ENCODE peak calls at places on chromosomes 2 and 18, in six cellular contexts. X is A549, S is HepG2, G is transverse colon, H is tibial nerve, Z is ovary. O is an unnamed sample.

GRCh38 chr18:36593001-36593400 is 235.8 kb downstream of the TPGS2 start:
- DNase-seq in H (no peak), X (no peak), S (no peak), Z (no peak), G (no peak), O (no peak)

GRCh38 chr2:214103199-214104001 is 307.5 kb upstream of the VWC2L start:
- DNase-seq in G (peak; percentile 18), X (no peak), S (no peak), Z (no peak), H (no peak), O (no peak)

GRCh38 chr18:55650363-55650870 is 62.4 kb upstream of the TCF4 start:
- DNase-seq in Z (no peak), S (no peak), G (no peak), H (no peak), X (no peak), O (no peak)

GRCh38 chr2:58974881-58975280 is 733.8 kb upstream of the FANCL start:
- DNase-seq in H (no peak), G (no peak), Z (no peak), S (no peak), X (no peak), O (no peak)

GRCh38 chr2:30782124-30782523 is 25.1 kb downstream of the CAPN13 start:
- DNase-seq in S (no peak), Z (no peak), G (peak; percentile 49), X (no peak), H (no peak), O (no peak)

GRCh38 chr2:240462073-240462703 is 26.7 kb downstream of the GPC1 start:
- DNase-seq in X (no peak), Z (peak; percentile 24), S (no peak), G (peak; percentile 6), H (no peak), O (no peak)

GRCh38 chr2:180012523-180012922 is 5.4 kb upstream of the CWC22 start:
- DNase-seq in Z (no peak), X (peak; percentile 16), G (no peak), H (no peak), S (peak; percentile 23), O (no peak)

GRCh38 chr18:59276047-59276446 is 2.8 kb upstream of the RAX start:
- DNase-seq in S (no peak), X (no peak), G (no peak), H (no peak), Z (no peak), O (no peak)

GRCh38 chr18:44803019-44803650 is 122.4 kb downstream of the SETBP1 start:
- DNase-seq in Z (no peak), G (peak; percentile 86), X (no peak), H (peak; percentile 67), S (peak; percentile 15), O (no peak)
- TF ChIP-seq EP300 in Z (peak; percentile 76), G (peak; percentile 97), X (no peak), H (peak; percentile 90), S (no peak), O (peak; percentile 87)

GRCh38 chr2:160227252-160227651 is 27.2 kb upstream of the ITGB6 start:
- DNase-seq in H (no peak), Z (no peak), S (no peak), X (peak; percentile 80), G (peak; percentile 14), O (no peak)
- TF ChIP-seq POLR2A in H (no peak), Z (no peak), S (no peak), X (no peak), G (no peak), O (no peak)

GRCh38 chr2:80489718-80490117 is 185.2 kb upstream of the LRRTM1 start:
- DNase-seq in H (no peak), S (no peak), Z (no peak), G (no peak), X (peak; percentile 4), O (no peak)
- TF ChIP-seq EP300 in H (no peak), S (no peak), Z (no peak), G (no peak), X (no peak), O (no peak)

GRCh38 chr2:10137053-10137843 is 14.7 kb downstream of the RRM2 start:
- DNase-seq in Z (no peak), S (no peak), G (no peak), X (no peak), H (no peak), O (no peak)
- TF ChIP-seq POLR2A in Z (no peak), S (no peak), G (no peak), X (no peak), H (no peak), O (no peak)

GRCh38 chr2:26144031-26144430 is 28.9 kb upstream of the GAREM2 start:
- DNase-seq in H (no peak), S (no peak), Z (no peak), G (peak; percentile 54), X (no peak), O (no peak)
- TF ChIP-seq EP300 in H (no peak), S (no peak), Z (no peak), G (no peak), X (no peak), O (no peak)

DNA sequence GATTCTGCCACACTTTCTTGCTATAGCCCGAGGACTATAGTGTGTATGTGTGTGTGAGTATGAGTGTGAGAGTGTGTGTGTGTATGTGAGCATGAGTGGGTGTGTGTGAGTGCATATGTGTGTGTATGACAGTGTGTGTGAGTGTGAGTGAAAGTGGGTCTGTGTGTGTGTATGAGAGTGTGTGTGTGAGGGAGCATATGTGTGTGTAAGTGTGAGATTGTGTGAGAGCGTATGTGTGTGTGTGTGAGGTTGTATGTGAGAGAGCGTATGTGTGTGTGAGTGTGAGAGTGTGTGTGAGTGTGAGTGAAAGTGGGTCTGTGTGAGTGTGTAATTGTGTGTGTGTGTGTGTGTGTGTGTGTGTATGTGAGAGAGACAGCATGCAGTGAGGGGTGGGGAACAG is 89.0 kb upstream of the ACSL3 start:
- DNase-seq in Z (no peak), G (no peak), X (no peak), H (no peak), S (no peak), O (no peak)
- TF ChIP-seq POLR2A in Z (no peak), G (no peak), X (no peak), H (no peak), S (no peak), O (no peak)

DNA sequence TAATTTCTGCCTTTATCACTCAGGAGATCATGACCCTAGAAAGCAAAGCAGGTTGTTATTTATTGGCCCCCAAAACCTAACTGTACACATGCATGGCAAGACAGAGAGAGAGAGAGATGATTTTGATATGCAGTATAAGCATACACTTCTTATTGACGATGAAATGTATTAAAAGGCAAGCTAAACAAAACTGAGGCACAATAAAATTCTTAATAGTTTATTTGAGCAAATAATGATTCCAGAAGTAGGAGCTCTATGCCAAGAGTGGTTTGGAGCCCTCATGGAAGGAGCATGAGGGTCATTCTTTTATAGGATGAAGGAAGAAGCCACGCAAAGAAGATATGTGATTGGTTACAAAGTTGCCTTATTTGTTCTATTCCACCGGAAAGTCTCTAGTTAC is 616.0 kb downstream of the FBXO15 start:
- DNase-seq in X (no peak), S (no peak), H (no peak), G (no peak), Z (no peak), O (no peak)
- TF ChIP-seq EP300 in X (no peak), S (no peak), H (no peak), G (no peak), Z (no peak), O (no peak)

GRCh38 chr2:221705478-221705877 is 133.4 kb upstream of the EPHA4 start:
- DNase-seq in G (peak; percentile 41), H (no peak), X (no peak), Z (peak; percentile 10), S (no peak), O (no peak)
- TF ChIP-seq POLR2A in G (no peak), H (no peak), X (no peak), Z (no peak), S (no peak), O (no peak)